ENCODE peak calls at places on chromosomes 13 and 19, in nine cellular contexts. D is activated CD4-positive, alpha-beta T cell treated with anti-CD3 and anti-CD28 coated beads, Interleukin-2, amount 50 U/mL, for 48 hours; I is MCF 10A; X is astrocyte of the spinal cord; G is kidney glomerular epithelial cell; T is Right ventricle myocardium superior; P is ascending aorta; K is GM06990; V is heart right ventricle. J is an unnamed sample.

GRCh38 chr19:36973844-36974195 is 57.7 kb downstream of the ZNF568 start:
- DNase-seq in V (no peak), T (no peak), X (no peak), P (no peak), I (no peak), D (no peak), K (no peak), G (no peak), J (no peak)

GRCh38 chr13:75541287-75541686 is 3.6 kb upstream of the COMMD6 start:
- DNase-seq in T (no peak), P (no peak), I (no peak), K (no peak), G (no peak), X (no peak), D (no peak), V (no peak), J (no peak)

GRCh38 chr13:21020581-21020980 is 40.8 kb downstream of the LATS2 start:
- DNase-seq in V (no peak), I (no peak), X (no peak), G (no peak), T (no peak), P (no peak), K (no peak), D (no peak), J (no peak)

GRCh38 chr13:36341718-36342117 is 4.5 kb downstream of the SPART start:
- DNase-seq in D (no peak), V (no peak), P (no peak), I (peak), G (no peak), T (no peak), X (no peak), K (no peak), J (no peak)

GRCh38 chr13:45108716-45109706 is 11.3 kb upstream of the GTF2F2 start:
- DNase-seq in K (peak), P (no peak), T (no peak), I (peak), D (peak), X (peak), G (peak), V (no peak), J (no peak)

GRCh38 chr13:37134411-37135041 is 29.1 kb upstream of the CSNK1A1L start:
- DNase-seq in V (no peak), X (peak), K (no peak), D (no peak), P (no peak), I (no peak), T (no peak), G (peak), J (no peak)

GRCh38 chr13:20049558-20050473 is 91.3 kb downstream of the ZMYM2 start:
- DNase-seq in G (no peak), I (no peak), K (no peak), P (no peak), X (no peak), V (no peak), T (no peak), D (no peak), J (no peak)

GRCh38 chr13:112901951-112902651 is 66.9 kb upstream of the MCF2L start:
- DNase-seq in I (no peak), V (no peak), X (no peak), T (no peak), D (no peak), K (no peak), G (no peak), P (no peak), J (no peak)

GRCh38 chr13:23987331-23987730 is 90.0 kb upstream of the C1QTNF9B start:
- DNase-seq in I (no peak), P (no peak), T (no peak), D (no peak), V (no peak), G (no peak), X (no peak), K (no peak), J (no peak)

GRCh38 chr19:49261602-49262001 is 63.4 kb downstream of the SLC6A16 start:
- DNase-seq in D (no peak), V (no peak), X (no peak), G (no peak), T (no peak), P (no peak), K (no peak), I (no peak), J (no peak)

GRCh38 chr13:98706446-98707110 is 45.9 kb downstream of the SLC15A1 start:
- DNase-seq in V (no peak), G (peak), T (no peak), P (no peak), I (peak), D (no peak), K (peak), X (no peak), J (no peak)

GRCh38 chr13:43783820-43784219 is 3.0 kb downstream of the ENOX1 start:
- DNase-seq in K (no peak), P (no peak), X (peak), D (no peak), V (no peak), I (peak), T (no peak), G (no peak), J (no peak)

GRCh38 chr13:92573467-92574057 is 653.0 kb upstream of the GPC6 start:
- DNase-seq in V (no peak), G (peak), X (peak), T (no peak), I (peak), D (no peak), K (no peak), P (no peak), J (no peak)

GRCh38 chr13:113953561-113953960 is 20.3 kb downstream of the C13orf46 start:
- DNase-seq in D (no peak), I (no peak), X (no peak), G (no peak), V (no peak), K (no peak), P (no peak), T (peak), J (no peak)

GRCh38 chr19:18913466-18913865 is 5.7 kb downstream of the COPE start:
- DNase-seq in T (no peak), G (no peak), K (no peak), P (no peak), V (no peak), I (no peak), X (no peak), D (no peak), J (no peak)

GRCh38 chr13:27839809-27840467 is 47.7 kb downstream of the GSX1 start:
- DNase-seq in G (no peak), K (no peak), I (peak), D (no peak), T (no peak), P (no peak), V (no peak), X (peak), J (no peak)